ENCODE peak calls at places on chromosome 15, in four cellular contexts. F is activated CD8-positive, alpha-beta memory T cell treated with anti-CD3 and anti-CD28 coated beads for 24 hours; D is activated gamma-delta T cell treated with Interleukin-2 at 50 U/mL for 16 hours; G is posterior vena cava. O is an unnamed sample.

GRCh38 chr15:62588930-62589655 is 424.0 kb upstream of the C2CD4B start:
- DNase-seq in D (no peak), F (no peak), G (no peak), O (no peak)

GRCh38 chr15:70974004-70974832 is 81.6 kb downstream of the LRRC49 start:
- DNase-seq in F (no peak), D (no peak), G (no peak), O (no peak)

GRCh38 chr15:38876211-38876610 is 311.6 kb upstream of the RASGRP1 start:
- DNase-seq in F (no peak), G (no peak), D (no peak), O (no peak)

GRCh38 chr15:23384371-23384770 is 29.8 kb downstream of the GOLGA8S start:
- DNase-seq in F (no peak), G (no peak), D (no peak), O (no peak)

GRCh38 chr15:25716414-25717102 is 146.6 kb downstream of the ATP10A start:
- DNase-seq in G (peak), F (no peak), D (no peak), O (no peak)

GRCh38 chr15:73996939-73997338 is 2.4 kb downstream of the PML start:
- DNase-seq in G (peak), F (no peak), D (no peak), O (no peak)

GRCh38 chr15:98907921-98908490 is 99.6 kb downstream of the PGPEP1L start:
- DNase-seq in D (no peak), F (no peak), G (no peak), O (no peak)

GRCh38 chr15:72737723-72738122 is 45.8 kb downstream of the ADPGK start:
- DNase-seq in G (no peak), D (no peak), F (no peak), O (no peak)

GRCh38 chr15:26126819-26127387 is 263.8 kb upstream of the ATP10A start:
- DNase-seq in D (no peak), F (no peak), G (no peak), O (no peak)

GRCh38 chr15:51341366-51342248 is at the start of gene GLDN:
- DNase-seq in F (no peak), D (no peak), G (no peak), O (no peak)

GRCh38 chr15:78739996-78740903 is 71.0 kb downstream of the ADAMTS7 start:
- DNase-seq in D (peak), G (peak), F (peak), O (peak)

GRCh38 chr15:89089316-89090230 is 1.3 kb downstream of the ABHD2 start:
- DNase-seq in F (no peak), G (no peak), D (no peak), O (no peak)